ENCODE peak calls at places on chromosomes 6 and 20, in nine cellular contexts. M is dermis blood vessel endothelial cell, K is epithelial cell of esophagus, V is DMS53, E is H54, J is M059J, C is left ventricle myocardium superior, F is AG09319, Y is HEK293T. D is an unnamed sample.

GRCh38 chr20:63567382-63568169 is 6.5 kb downstream of the HELZ2 start:
- DNase-seq in F (no peak), J (peak), V (no peak), Y (no peak), E (no peak), M (no peak), C (peak), K (no peak), D (no peak)

GRCh38 chr20:40563296-40563950 is 125.6 kb downstream of the MAFB start:
- DNase-seq in C (peak), E (peak), K (peak), V (no peak), F (no peak), Y (no peak), M (peak), J (peak), D (no peak)

GRCh38 chr6:136586295-136586694 is 36.1 kb upstream of the MAP7 start:
- DNase-seq in C (no peak), V (peak), Y (no peak), E (no peak), K (peak), M (peak), F (peak), J (peak), D (no peak)

GRCh38 chr6:110036408-110037302 is 58.5 kb downstream of the GPR6 start:
- DNase-seq in M (no peak), E (no peak), K (no peak), Y (no peak), V (no peak), C (no peak), J (no peak), F (no peak), D (no peak)

GRCh38 chr6:152117156-152118129 is 310.0 kb downstream of the ESR1 start:
- DNase-seq in V (no peak), M (no peak), E (no peak), F (no peak), C (no peak), Y (no peak), J (no peak), K (no peak), D (no peak)

GRCh38 chr20:51624157-51624731 is 81.7 kb upstream of the NFATC2 start:
- DNase-seq in Y (peak), V (peak), K (peak), C (peak), F (no peak), J (peak), M (peak), E (peak), D (no peak)

GRCh38 chr6:143196525-143197225 is 136.0 kb downstream of the AIG1 start:
- DNase-seq in C (no peak), J (peak), K (peak), M (peak), F (peak), V (peak), Y (no peak), E (no peak), D (no peak)

GRCh38 chr6:132122176-132122575 is 171.0 kb upstream of the CCN2 start:
- DNase-seq in C (no peak), V (no peak), Y (no peak), M (no peak), K (peak), F (no peak), J (peak), E (no peak), D (no peak)

GRCh38 chr6:133202610-133203343 is 38.4 kb upstream of the EYA4 start:
- DNase-seq in E (no peak), C (no peak), K (peak), V (no peak), J (peak), F (no peak), Y (no peak), M (no peak), D (no peak)

GRCh38 chr6:10993896-10994295 is 50.2 kb downstream of the ELOVL2 start:
- DNase-seq in K (no peak), Y (no peak), F (no peak), C (no peak), J (peak), E (no peak), V (no peak), M (no peak), D (no peak)

GRCh38 chr20:3115190-3116107 is 30.9 kb upstream of the AVP start:
- DNase-seq in E (peak), C (peak), J (peak), F (peak), K (peak), V (peak), Y (peak), M (peak), D (peak)

GRCh38 chr6:20845592-20845991 is 311.3 kb downstream of the CDKAL1 start:
- DNase-seq in C (no peak), E (no peak), M (no peak), Y (no peak), J (no peak), V (no peak), K (no peak), F (no peak), D (no peak)

GRCh38 chr20:62405981-62406513 is 1.0 kb downstream of the CABLES2 start:
- DNase-seq in V (no peak), M (no peak), J (no peak), Y (no peak), C (no peak), F (no peak), E (no peak), K (no peak), D (no peak)

GRCh38 chr6:126716826-126717514 is 377.1 kb downstream of the CENPW start:
- DNase-seq in E (no peak), Y (peak), V (peak), J (peak), C (no peak), F (no peak), M (no peak), K (peak), D (no peak)

GRCh38 chr6:5439749-5440148 is 178.4 kb downstream of the FARS2 start:
- DNase-seq in V (peak), K (no peak), F (no peak), C (no peak), Y (no peak), E (no peak), J (no peak), M (no peak), D (no peak)

GRCh38 chr20:24406761-24407550 is 62.5 kb upstream of the SYNDIG1 start:
- DNase-seq in E (no peak), C (no peak), Y (no peak), J (peak), F (no peak), K (peak), M (no peak), V (no peak), D (no peak)